ENCODE peak calls at places on chromosome 16, in ten cellular contexts. O, I, J, P, A, N, R, L, G and Y are unnamed samples.

GRCh38 chr16:70777973-70778406 is 23.0 kb downstream of the VAC14 start:
- DNase-seq in O (no peak), I (peak; percentile 52), J (no peak), P (no peak), A (peak; percentile 42), N (no peak), R (peak; percentile 17), L (no peak), G (no peak), Y (no peak)

GRCh38 chr16:28140788-28141618 is 70.8 kb downstream of the XPO6 start:
- DNase-seq in O (no peak), I (no peak), J (peak; percentile 9), P (peak; percentile 72), A (no peak), N (no peak), R (no peak), L (peak; percentile 81), G (no peak), Y (no peak)

GRCh38 chr16:10150906-10151305 is 31.3 kb downstream of the GRIN2A start:
- DNase-seq in O (no peak), I (peak; percentile 72), J (no peak), P (no peak), A (no peak), N (no peak), R (no peak), L (no peak), G (no peak), Y (no peak)

GRCh38 chr16:1980026-1980769 is 1.1 kb downstream of the NOXO1 start:
- DNase-seq in O (no peak), I (no peak), J (no peak), P (no peak), A (no peak), N (no peak), R (no peak), L (no peak), G (no peak), Y (no peak)

GRCh38 chr16:86897486-86897885 is 319.1 kb downstream of the FOXL1 start:
- DNase-seq in O (no peak), I (no peak), J (no peak), P (no peak), A (no peak), N (no peak), R (no peak), L (no peak), G (no peak), Y (no peak)

GRCh38 chr16:67847064-67847861 is at the start of gene CENPT:
- DNase-seq in O (peak; percentile 58), I (peak; percentile 69), J (no peak), P (peak; percentile 80), A (peak; percentile 88), N (peak; percentile 59), R (peak; percentile 78), L (no peak), G (peak; percentile 69), Y (peak; percentile 46)

GRCh38 chr16:72739577-72739976 is 308.4 kb downstream of the ZFHX3 start:
- DNase-seq in O (peak; percentile 31), I (peak; percentile 11), J (no peak), P (no peak), A (no peak), N (no peak), R (no peak), L (no peak), G (peak; percentile 27), Y (peak; percentile 41)

GRCh38 chr16:68421076-68421475 is 27.2 kb downstream of the SMPD3 start:
- DNase-seq in O (no peak), I (no peak), J (no peak), P (no peak), A (no peak), N (no peak), R (no peak), L (no peak), G (no peak), Y (no peak)

GRCh38 chr16:82368041-82368440 is 198.0 kb upstream of the MPHOSPH6 start:
- DNase-seq in O (peak; percentile 38), I (peak; percentile 62), J (no peak), P (no peak), A (no peak), N (no peak), R (peak; percentile 13), L (no peak), G (no peak), Y (peak; percentile 35)

GRCh38 chr16:68188170-68188569 is 47.8 kb downstream of the ESRP2 start:
- DNase-seq in O (no peak), I (no peak), J (no peak), P (no peak), A (no peak), N (no peak), R (no peak), L (no peak), G (no peak), Y (no peak)

GRCh38 chr16:27638833-27639587 is 89.1 kb downstream of the KATNIP start:
- DNase-seq in O (no peak), I (no peak), J (no peak), P (no peak), A (no peak), N (no peak), R (no peak), L (no peak), G (no peak), Y (no peak)

GRCh38 chr16:27330542-27330941 is 16.8 kb downstream of the IL4R start:
- DNase-seq in O (peak; percentile 74), I (peak; percentile 78), J (no peak), P (no peak), A (peak; percentile 89), N (no peak), R (peak; percentile 77), L (no peak), G (no peak), Y (no peak)

GRCh38 chr16:67398546-67399217 is 5.4 kb upstream of the TPPP3 start:
- DNase-seq in O (no peak), I (no peak), J (no peak), P (no peak), A (peak; percentile 73), N (no peak), R (no peak), L (no peak), G (no peak), Y (no peak)

GRCh38 chr16:67396159-67396774 is 3.0 kb upstream of the TPPP3 start:
- DNase-seq in O (peak; percentile 86), I (peak; percentile 86), J (no peak), P (no peak), A (peak; percentile 89), N (no peak), R (peak; percentile 93), L (no peak), G (peak; percentile 71), Y (peak; percentile 85)

GRCh38 chr16:53085539-53086450 is 31.0 kb downstream of the CHD9 start:
- DNase-seq in O (no peak), I (no peak), J (no peak), P (no peak), A (no peak), N (no peak), R (no peak), L (no peak), G (no peak), Y (no peak)

GRCh38 chr16:83689385-83689831 is 118.4 kb upstream of the HSBP1 start:
- DNase-seq in O (peak; percentile 93), I (peak; percentile 79), J (no peak), P (peak; percentile 18), A (peak; percentile 55), N (no peak), R (peak; percentile 65), L (no peak), G (peak; percentile 3), Y (peak; percentile 98)